ENCODE peak calls at places on chromosomes 12 and 14, in nine cellular contexts. G, H, N, I, Y, B, P, Q and S are unnamed samples.

GRCh38 chr12:27965411-27965810 is 7.1 kb downstream of the PTHLH start:
- DNase-seq in G (no peak), H (no peak), N (no peak), I (peak), Y (no peak), B (no peak), P (peak), Q (no peak), S (no peak)

GRCh38 chr12:2408262-2408661 is 355.5 kb downstream of the CACNA1C start:
- DNase-seq in G (no peak), H (no peak), N (no peak), I (no peak), Y (no peak), B (no peak), P (no peak), Q (no peak), S (no peak)

GRCh38 chr14:58072288-58073071 is 79.5 kb downstream of the ARMH4 start:
- DNase-seq in G (peak), H (peak), N (peak), I (peak), Y (peak), B (peak), P (peak), Q (peak), S (peak)

GRCh38 chr12:75820848-75821578 is 210.6 kb downstream of the PHLDA1 start:
- DNase-seq in G (no peak), H (no peak), N (no peak), I (peak), Y (no peak), B (no peak), P (peak), Q (no peak), S (no peak)

GRCh38 chr14:104682107-104682593 is 7.3 kb upstream of the INF2 start:
- DNase-seq in G (no peak), H (no peak), N (no peak), I (no peak), Y (peak), B (no peak), P (no peak), Q (no peak), S (no peak)

GRCh38 chr14:90642239-90642717 is 174.0 kb downstream of the TTC7B start:
- DNase-seq in G (no peak), H (no peak), N (no peak), I (no peak), Y (peak), B (no peak), P (no peak), Q (no peak), S (no peak)

GRCh38 chr14:96949594-96949993 is 152.4 kb downstream of the VRK1 start:
- DNase-seq in G (no peak), H (no peak), N (no peak), I (no peak), Y (no peak), B (no peak), P (no peak), Q (no peak), S (no peak)

GRCh38 chr12:4417471-4417870 is 28.1 kb downstream of the FGF6 start:
- DNase-seq in G (no peak), H (no peak), N (no peak), I (no peak), Y (no peak), B (no peak), P (no peak), Q (no peak), S (no peak)

GRCh38 chr14:66228267-66228970 is 257.8 kb upstream of the CCDC196 start:
- DNase-seq in G (peak), H (no peak), N (peak), I (peak), Y (no peak), B (no peak), P (no peak), Q (no peak), S (no peak)

GRCh38 chr12:95759039-95759438 is 31.5 kb downstream of the NTN4 start:
- DNase-seq in G (no peak), H (no peak), N (no peak), I (no peak), Y (no peak), B (no peak), P (no peak), Q (no peak), S (no peak)

GRCh38 chr14:73887116-73887490 is 444 bp downstream of the ZNF410 start:
- DNase-seq in G (no peak), H (no peak), N (no peak), I (peak), Y (no peak), B (no peak), P (no peak), Q (no peak), S (no peak)

GRCh38 chr14:105094193-105094907 is 29.1 kb upstream of the GPR132 start:
- DNase-seq in G (no peak), H (no peak), N (no peak), I (no peak), Y (no peak), B (no peak), P (no peak), Q (no peak), S (no peak)

GRCh38 chr12:5139751-5140150 is 96.1 kb downstream of the KCNA5 start:
- DNase-seq in G (no peak), H (no peak), N (no peak), I (no peak), Y (no peak), B (no peak), P (no peak), Q (no peak), S (no peak)

GRCh38 chr12:15520083-15520482 is 197.8 kb downstream of the PTPRO start:
- DNase-seq in G (no peak), H (no peak), N (no peak), I (no peak), Y (peak), B (peak), P (no peak), Q (peak), S (no peak)

GRCh38 chr12:46153267-46153872 is 115.5 kb downstream of the SLC38A1 start:
- DNase-seq in G (no peak), H (no peak), N (no peak), I (peak), Y (no peak), B (peak), P (peak), Q (no peak), S (no peak)

GRCh38 chr12:10697872-10698271 is 24.0 kb upstream of the STYK1 start:
- DNase-seq in G (no peak), H (no peak), N (no peak), I (no peak), Y (no peak), B (no peak), P (no peak), Q (no peak), S (no peak)

GRCh38 chr14:73246387-73247150 is 9.3 kb downstream of the PAPLN start:
- DNase-seq in G (no peak), H (no peak), N (no peak), I (no peak), Y (no peak), B (no peak), P (no peak), Q (no peak), S (no peak)

GRCh38 chr12:19131020-19131431 is 1.5 kb downstream of the PLEKHA5 start:
- DNase-seq in G (no peak), H (no peak), N (no peak), I (peak), Y (peak), B (no peak), P (peak), Q (peak), S (peak)

GRCh38 chr12:106139422-106140141 is 828 bp upstream of the NUAK1 start:
- DNase-seq in G (peak), H (no peak), N (peak), I (peak), Y (peak), B (peak), P (peak), Q (peak), S (peak)

GRCh38 chr14:36856095-36856878 is 194.6 kb downstream of the PAX9 start:
- DNase-seq in G (no peak), H (no peak), N (no peak), I (peak), Y (no peak), B (peak), P (no peak), Q (peak), S (no peak)

GRCh38 chr14:101017209-101017608 is 113.7 kb upstream of the RTL1 start:
- DNase-seq in G (no peak), H (no peak), N (no peak), I (peak), Y (no peak), B (no peak), P (peak), Q (no peak), S (no peak)

GRCh38 chr12:111451232-111451631 is 45.5 kb downstream of the SH2B3 start:
- DNase-seq in G (no peak), H (no peak), N (no peak), I (no peak), Y (no peak), B (no peak), P (no peak), Q (no peak), S (no peak)

GRCh38 chr12:53653595-53653994 is 22.3 kb downstream of the ATP5MC2 start:
- DNase-seq in G (no peak), H (no peak), N (no peak), I (no peak), Y (no peak), B (no peak), P (no peak), Q (no peak), S (no peak)

GRCh38 chr12:91317324-91317723 is 134.7 kb upstream of the DCN start:
- DNase-seq in G (no peak), H (no peak), N (no peak), I (no peak), Y (no peak), B (no peak), P (no peak), Q (no peak), S (no peak)

GRCh38 chr12:79388006-79388405 is 302.8 kb downstream of the PAWR start:
- DNase-seq in G (no peak), H (no peak), N (no peak), I (no peak), Y (no peak), B (no peak), P (no peak), Q (no peak), S (no peak)

GRCh38 chr12:77724367-77724957 is 106.2 kb upstream of the NAV3 start:
- DNase-seq in G (no peak), H (no peak), N (no peak), I (peak), Y (no peak), B (peak), P (peak), Q (peak), S (no peak)

GRCh38 chr14:75764022-75764421 is 103.0 kb downstream of the TTLL5 start:
- DNase-seq in G (no peak), H (no peak), N (no peak), I (no peak), Y (no peak), B (no peak), P (no peak), Q (no peak), S (no peak)

GRCh38 chr12:4526923-4527546 is 11.7 kb upstream of the RAD51AP1 start:
- DNase-seq in G (no peak), H (no peak), N (no peak), I (peak), Y (no peak), B (peak), P (peak), Q (no peak), S (no peak)

GRCh38 chr14:45091696-45092095 is 7.8 kb downstream of the PRPF39 start:
- DNase-seq in G (no peak), H (no peak), N (no peak), I (peak), Y (no peak), B (no peak), P (peak), Q (no peak), S (no peak)

GRCh38 chr12:93234641-93235040 is 143.1 kb upstream of the NUDT4 start:
- DNase-seq in G (no peak), H (no peak), N (no peak), I (no peak), Y (no peak), B (no peak), P (no peak), Q (no peak), S (peak)

GRCh38 chr14:72631401-72631800 is 262.5 kb downstream of the DPF3 start:
- DNase-seq in G (no peak), H (no peak), N (no peak), I (no peak), Y (no peak), B (no peak), P (no peak), Q (no peak), S (no peak)

GRCh38 chr12:90423965-90424364 is 531.0 kb downstream of the CCER1 start:
- DNase-seq in G (no peak), H (no peak), N (no peak), I (no peak), Y (no peak), B (no peak), P (no peak), Q (no peak), S (no peak)

GRCh38 chr14:36857842-36858445 is 196.3 kb downstream of the PAX9 start:
- DNase-seq in G (no peak), H (no peak), N (no peak), I (no peak), Y (no peak), B (no peak), P (no peak), Q (no peak), S (no peak)